ENCODE peak calls at places on chromosomes 5 and 9, in eight cellular contexts. One of them, this sample, is unnamed.

GRCh38 chr5:41143124-41143523 is 70.2 kb downstream of the C6 start:
- DNase-seq in GM12865: no peak
- DNase-seq in WTC11: no peak
- DNase-seq in RWPE1: no peak
- DNase-seq in uterus: no peak
- DNase-seq in fibroblast of mammary gland: no peak
- DNase-seq in neural progenitor cell: no peak
- DNase-seq in AG09309: no peak
- DNase-seq in this sample: no peak

GRCh38 chr5:146825033-146825432 is 53.5 kb downstream of the PPP2R2B start:
- DNase-seq in GM12865: peak
- DNase-seq in WTC11: peak
- DNase-seq in RWPE1: peak
- DNase-seq in uterus: peak
- DNase-seq in fibroblast of mammary gland: peak
- DNase-seq in neural progenitor cell: peak
- DNase-seq in AG09309: no peak
- DNase-seq in this sample: peak

GRCh38 chr5:155728857-155729683 is 597.9 kb upstream of the SGCD start:
- DNase-seq in GM12865: no peak
- DNase-seq in WTC11: peak
- DNase-seq in RWPE1: no peak
- DNase-seq in uterus: no peak
- DNase-seq in fibroblast of mammary gland: peak
- DNase-seq in neural progenitor cell: peak
- DNase-seq in AG09309: no peak
- DNase-seq in this sample: peak

GRCh38 chr5:153463806-153464205 is 26.7 kb upstream of the GRIA1 start:
- DNase-seq in GM12865: no peak
- DNase-seq in WTC11: no peak
- DNase-seq in RWPE1: no peak
- DNase-seq in uterus: no peak
- DNase-seq in fibroblast of mammary gland: peak
- DNase-seq in neural progenitor cell: peak
- DNase-seq in AG09309: peak
- DNase-seq in this sample: no peak

GRCh38 chr5:36507332-36507952 is 99.0 kb upstream of the SLC1A3 start:
- DNase-seq in GM12865: peak
- DNase-seq in WTC11: peak
- DNase-seq in RWPE1: peak
- DNase-seq in uterus: peak
- DNase-seq in fibroblast of mammary gland: peak
- DNase-seq in neural progenitor cell: peak
- DNase-seq in AG09309: peak
- DNase-seq in this sample: peak

GRCh38 chr5:143014017-143014651 is 244.0 kb downstream of the ARHGAP26 start:
- DNase-seq in GM12865: peak
- DNase-seq in WTC11: peak
- DNase-seq in RWPE1: no peak
- DNase-seq in uterus: no peak
- DNase-seq in fibroblast of mammary gland: peak
- DNase-seq in neural progenitor cell: peak
- DNase-seq in AG09309: no peak
- DNase-seq in this sample: peak

GRCh38 chr9:105901514-105902109 is 207.3 kb downstream of the TMEM38B start:
- DNase-seq in GM12865: peak
- DNase-seq in WTC11: peak
- DNase-seq in RWPE1: peak
- DNase-seq in uterus: no peak
- DNase-seq in fibroblast of mammary gland: peak
- DNase-seq in neural progenitor cell: peak
- DNase-seq in AG09309: no peak
- DNase-seq in this sample: peak

GRCh38 chr9:8660383-8660782 is 860.8 kb upstream of the DMAC1 start:
- DNase-seq in GM12865: no peak
- DNase-seq in WTC11: no peak
- DNase-seq in RWPE1: no peak
- DNase-seq in uterus: peak
- DNase-seq in fibroblast of mammary gland: peak
- DNase-seq in neural progenitor cell: no peak
- DNase-seq in AG09309: no peak
- DNase-seq in this sample: no peak

GRCh38 chr9:128553695-128554094 is 1.3 kb downstream of the SPTAN1 start:
- DNase-seq in GM12865: no peak
- DNase-seq in WTC11: no peak
- DNase-seq in RWPE1: peak
- DNase-seq in uterus: no peak
- DNase-seq in fibroblast of mammary gland: peak
- DNase-seq in neural progenitor cell: no peak
- DNase-seq in AG09309: peak
- DNase-seq in this sample: no peak

GRCh38 chr9:107488400-107489143 is 997 bp downstream of the KLF4 start:
- DNase-seq in GM12865: peak
- DNase-seq in WTC11: peak
- DNase-seq in RWPE1: peak
- DNase-seq in uterus: peak
- DNase-seq in fibroblast of mammary gland: peak
- DNase-seq in neural progenitor cell: peak
- DNase-seq in AG09309: no peak
- DNase-seq in this sample: peak

GRCh38 chr5:66306844-66307315 is 162.8 kb downstream of the SREK1 start:
- DNase-seq in GM12865: no peak
- DNase-seq in WTC11: no peak
- DNase-seq in RWPE1: no peak
- DNase-seq in uterus: no peak
- DNase-seq in fibroblast of mammary gland: peak
- DNase-seq in neural progenitor cell: peak
- DNase-seq in AG09309: no peak
- DNase-seq in this sample: no peak

GRCh38 chr5:170633235-170634041 is 129.6 kb downstream of the KCNIP1 start:
- DNase-seq in GM12865: no peak
- DNase-seq in WTC11: peak
- DNase-seq in RWPE1: peak
- DNase-seq in uterus: peak
- DNase-seq in fibroblast of mammary gland: peak
- DNase-seq in neural progenitor cell: peak
- DNase-seq in AG09309: peak
- DNase-seq in this sample: peak

GRCh38 chr5:5278201-5278814 is 138.2 kb downstream of the ADAMTS16 start:
- DNase-seq in GM12865: no peak
- DNase-seq in WTC11: no peak
- DNase-seq in RWPE1: no peak
- DNase-seq in uterus: no peak
- DNase-seq in fibroblast of mammary gland: no peak
- DNase-seq in neural progenitor cell: no peak
- DNase-seq in AG09309: no peak
- DNase-seq in this sample: no peak

GRCh38 chr5:107032629-107033028 is 638.1 kb downstream of the EFNA5 start:
- DNase-seq in GM12865: peak
- DNase-seq in WTC11: no peak
- DNase-seq in RWPE1: no peak
- DNase-seq in uterus: no peak
- DNase-seq in fibroblast of mammary gland: no peak
- DNase-seq in neural progenitor cell: no peak
- DNase-seq in AG09309: no peak
- DNase-seq in this sample: no peak

GRCh38 chr5:108670591-108671335 is 76.9 kb upstream of the FER start:
- DNase-seq in GM12865: no peak
- DNase-seq in WTC11: no peak
- DNase-seq in RWPE1: no peak
- DNase-seq in uterus: no peak
- DNase-seq in fibroblast of mammary gland: no peak
- DNase-seq in neural progenitor cell: peak
- DNase-seq in AG09309: no peak
- DNase-seq in this sample: no peak

GRCh38 chr5:138580001-138580400 is 4.8 kb upstream of the HSPA9 start:
- DNase-seq in GM12865: no peak
- DNase-seq in WTC11: no peak
- DNase-seq in RWPE1: no peak
- DNase-seq in uterus: no peak
- DNase-seq in fibroblast of mammary gland: no peak
- DNase-seq in neural progenitor cell: no peak
- DNase-seq in AG09309: no peak
- DNase-seq in this sample: no peak

GRCh38 chr5:173399846-173400245 is 71.6 kb upstream of the STC2 start:
- DNase-seq in GM12865: no peak
- DNase-seq in WTC11: no peak
- DNase-seq in RWPE1: no peak
- DNase-seq in uterus: no peak
- DNase-seq in fibroblast of mammary gland: no peak
- DNase-seq in neural progenitor cell: no peak
- DNase-seq in AG09309: no peak
- DNase-seq in this sample: no peak

GRCh38 chr9:65420771-65421170 is 135.8 kb upstream of the FOXD4L5 start:
- DNase-seq in GM12865: no peak
- DNase-seq in WTC11: no peak
- DNase-seq in RWPE1: no peak
- DNase-seq in uterus: no peak
- DNase-seq in fibroblast of mammary gland: no peak
- DNase-seq in neural progenitor cell: no peak
- DNase-seq in AG09309: no peak
- DNase-seq in this sample: no peak

GRCh38 chr5:154765396-154765925 is 10.3 kb downstream of the LARP1 start:
- DNase-seq in GM12865: no peak
- DNase-seq in WTC11: no peak
- DNase-seq in RWPE1: no peak
- DNase-seq in uterus: no peak
- DNase-seq in fibroblast of mammary gland: no peak
- DNase-seq in neural progenitor cell: no peak
- DNase-seq in AG09309: no peak
- DNase-seq in this sample: no peak

DNA sequence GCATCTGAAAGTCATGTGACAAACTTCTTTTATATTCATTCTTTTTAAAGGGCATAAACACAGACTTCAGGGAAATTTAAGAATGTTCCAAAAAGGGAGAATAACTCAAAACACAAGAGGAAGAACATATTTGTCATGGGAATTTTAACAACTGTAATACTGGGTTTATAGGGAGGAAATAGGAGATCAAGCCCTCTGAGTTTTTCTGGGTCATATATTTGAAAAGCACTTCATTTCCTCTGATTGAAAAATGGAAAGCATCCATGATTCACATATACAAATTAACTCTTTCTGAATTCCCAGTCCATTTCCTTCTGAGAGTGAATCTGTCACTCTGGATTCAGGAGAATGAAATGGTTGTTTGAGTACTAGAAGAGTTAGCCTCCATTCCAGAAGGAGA is 26.8 kb downstream of the LURAP1L start:
- DNase-seq in GM12865: no peak
- DNase-seq in WTC11: no peak
- DNase-seq in RWPE1: no peak
- DNase-seq in uterus: no peak
- DNase-seq in fibroblast of mammary gland: no peak
- DNase-seq in neural progenitor cell: no peak
- DNase-seq in AG09309: no peak
- DNase-seq in this sample: no peak
- TF ChIP-seq CTCF in GM12865: no peak
- TF ChIP-seq CTCF in WTC11: no peak
- TF ChIP-seq CTCF in RWPE1: no peak
- TF ChIP-seq CTCF in uterus: no peak
- TF ChIP-seq CTCF in fibroblast of mammary gland: no peak
- TF ChIP-seq CTCF in neural progenitor cell: no peak
- TF ChIP-seq CTCF in AG09309: no peak
- TF ChIP-seq CTCF in this sample: no peak

DNA sequence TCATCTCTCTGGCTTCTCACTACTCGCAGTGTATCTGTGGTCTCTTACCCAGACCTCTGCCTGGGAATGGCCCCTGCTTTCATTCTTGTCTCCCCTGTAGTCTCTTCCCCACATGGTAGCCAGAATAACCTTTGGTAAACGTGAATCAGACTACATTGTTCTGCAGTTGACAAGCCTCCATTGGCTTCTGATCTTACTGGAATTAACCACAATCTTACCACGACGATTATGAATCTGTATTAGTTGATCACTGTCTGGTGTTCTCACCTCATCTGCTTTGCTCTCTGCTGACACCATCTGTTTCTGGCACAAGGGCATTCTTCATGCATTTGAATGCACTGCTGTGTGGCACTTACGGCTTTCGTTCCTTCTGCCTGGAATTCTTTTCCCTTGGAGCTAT is 781.2 kb downstream of the MTRR start:
- DNase-seq in GM12865: no peak
- DNase-seq in WTC11: no peak
- DNase-seq in RWPE1: no peak
- DNase-seq in uterus: no peak
- DNase-seq in fibroblast of mammary gland: no peak
- DNase-seq in neural progenitor cell: no peak
- DNase-seq in AG09309: peak
- DNase-seq in this sample: no peak
- TF ChIP-seq CTCF in GM12865: no peak
- TF ChIP-seq CTCF in WTC11: no peak
- TF ChIP-seq CTCF in RWPE1: no peak
- TF ChIP-seq CTCF in uterus: no peak
- TF ChIP-seq CTCF in fibroblast of mammary gland: no peak
- TF ChIP-seq CTCF in neural progenitor cell: no peak
- TF ChIP-seq CTCF in AG09309: peak
- TF ChIP-seq CTCF in this sample: no peak

GRCh38 chr5:61402970-61403369 is 70.9 kb downstream of the ZSWIM6 start:
- DNase-seq in GM12865: no peak
- DNase-seq in WTC11: no peak
- DNase-seq in RWPE1: no peak
- DNase-seq in uterus: no peak
- DNase-seq in fibroblast of mammary gland: no peak
- DNase-seq in neural progenitor cell: no peak
- DNase-seq in AG09309: no peak
- DNase-seq in this sample: no peak

GRCh38 chr5:61407706-61408105 is 75.6 kb downstream of the ZSWIM6 start:
- DNase-seq in GM12865: no peak
- DNase-seq in WTC11: no peak
- DNase-seq in RWPE1: no peak
- DNase-seq in uterus: no peak
- DNase-seq in fibroblast of mammary gland: no peak
- DNase-seq in neural progenitor cell: no peak
- DNase-seq in AG09309: no peak
- DNase-seq in this sample: no peak

GRCh38 chr5:61412344-61412743 is 80.3 kb downstream of the ZSWIM6 start:
- DNase-seq in GM12865: no peak
- DNase-seq in WTC11: no peak
- DNase-seq in RWPE1: no peak
- DNase-seq in uterus: no peak
- DNase-seq in fibroblast of mammary gland: no peak
- DNase-seq in neural progenitor cell: no peak
- DNase-seq in AG09309: no peak
- DNase-seq in this sample: no peak

GRCh38 chr5:61409568-61409967 is 77.5 kb downstream of the ZSWIM6 start:
- DNase-seq in GM12865: no peak
- DNase-seq in WTC11: no peak
- DNase-seq in RWPE1: peak
- DNase-seq in uterus: no peak
- DNase-seq in fibroblast of mammary gland: peak
- DNase-seq in neural progenitor cell: no peak
- DNase-seq in AG09309: peak
- DNase-seq in this sample: no peak

GRCh38 chr5:61408476-61409168 is 76.6 kb downstream of the ZSWIM6 start:
- DNase-seq in GM12865: peak
- DNase-seq in WTC11: peak
- DNase-seq in RWPE1: peak
- DNase-seq in uterus: peak
- DNase-seq in fibroblast of mammary gland: peak
- DNase-seq in neural progenitor cell: peak
- DNase-seq in AG09309: peak
- DNase-seq in this sample: peak
- TF ChIP-seq CTCF in GM12865: no peak
- TF ChIP-seq CTCF in WTC11: no peak
- TF ChIP-seq CTCF in RWPE1: no peak
- TF ChIP-seq CTCF in uterus: no peak
- TF ChIP-seq CTCF in fibroblast of mammary gland: no peak
- TF ChIP-seq CTCF in neural progenitor cell: no peak
- TF ChIP-seq CTCF in AG09309: no peak
- TF ChIP-seq CTCF in this sample: no peak

GRCh38 chr5:62211405-62211804 is 94.6 kb upstream of the KIF2A start:
- DNase-seq in GM12865: no peak
- DNase-seq in WTC11: no peak
- DNase-seq in RWPE1: no peak
- DNase-seq in uterus: no peak
- DNase-seq in fibroblast of mammary gland: no peak
- DNase-seq in neural progenitor cell: no peak
- DNase-seq in AG09309: no peak
- DNase-seq in this sample: no peak
- TF ChIP-seq CTCF in GM12865: no peak
- TF ChIP-seq CTCF in WTC11: no peak
- TF ChIP-seq CTCF in RWPE1: no peak
- TF ChIP-seq CTCF in uterus: no peak
- TF ChIP-seq CTCF in fibroblast of mammary gland: no peak
- TF ChIP-seq CTCF in neural progenitor cell: no peak
- TF ChIP-seq CTCF in AG09309: no peak
- TF ChIP-seq CTCF in this sample: no peak